ENCODE peak calls at places on chromosome 3, in six cellular contexts. V is astrocyte, C is ELR, H is GM19239, A is SJSA1, O is NCI-H1417. X is an unnamed sample.
A peak's percentile ranks its signal among the peaks of the same experiment; 100 is the strongest.

GRCh38 chr3:112394008-112394616 is 61.2 kb downstream of the CD200 start:
- DNase-seq in H (no peak), A (no peak), C (no peak), O (no peak), V (peak; percentile 24), X (no peak)

GRCh38 chr3:177595789-177596188 is 398.5 kb upstream of the TBL1XR1 start:
- DNase-seq in C (peak; percentile 36), H (no peak), V (peak; percentile 91), O (no peak), A (no peak), X (no peak)

GRCh38 chr3:170128977-170129431 is 52.5 kb downstream of the PHC3 start:
- DNase-seq in O (peak; percentile 13), H (no peak), A (no peak), C (peak; percentile 58), V (peak; percentile 19), X (no peak)

GRCh38 chr3:152272771-152273242 is 4.1 kb downstream of the MBNL1 start:
- DNase-seq in A (peak; percentile 63), H (no peak), V (peak; percentile 83), C (peak; percentile 89), O (no peak), X (no peak)

GRCh38 chr3:10775259-10775658 is 40.8 kb upstream of the SLC6A11 start:
- DNase-seq in A (no peak), C (no peak), O (no peak), H (no peak), V (no peak), X (no peak)

GRCh38 chr3:24136624-24137310 is 191.7 kb downstream of the NR1D2 start:
- DNase-seq in C (no peak), A (no peak), O (no peak), H (no peak), V (no peak), X (no peak)

GRCh38 chr3:5285439-5285838 is 97.9 kb downstream of the EDEM1 start:
- DNase-seq in V (no peak), C (no peak), A (no peak), H (no peak), O (no peak), X (no peak)

GRCh38 chr3:53850895-53851294 is 4.5 kb downstream of the IL17RB start:
- DNase-seq in H (no peak), C (peak; percentile 13), O (no peak), A (no peak), V (peak; percentile 14), X (no peak)

GRCh38 chr3:22089284-22089683 is 338.3 kb upstream of the ZNF385D start:
- DNase-seq in C (peak; percentile 4), O (peak; percentile 19), H (peak; percentile 1), V (no peak), A (no peak), X (peak; percentile 45)

GRCh38 chr3:127491323-127491722 is 99.2 kb downstream of the TPRA1 start:
- DNase-seq in A (no peak), C (no peak), O (no peak), H (no peak), V (no peak), X (no peak)

GRCh38 chr3:15409774-15410173 is 17.6 kb downstream of the METTL6 start:
- DNase-seq in C (no peak), O (no peak), V (no peak), H (no peak), A (no peak), X (no peak)

GRCh38 chr3:54299169-54299935 is 177.0 kb downstream of the CACNA2D3 start:
- DNase-seq in H (no peak), O (no peak), V (no peak), A (no peak), C (no peak), X (peak; percentile 31)

GRCh38 chr3:152470893-152471292 is 202.2 kb downstream of the MBNL1 start:
- DNase-seq in V (no peak), H (no peak), O (no peak), A (no peak), C (no peak), X (no peak)

GRCh38 chr3:137765310-137766033 is 1.4 kb downstream of the SOX14 start:
- DNase-seq in A (no peak), H (no peak), O (no peak), C (no peak), V (no peak), X (no peak)